ENCODE peak calls at places on chromosome 7, in nine cellular contexts. T, U, O, R, C, S, N, A and H are unnamed samples.

GRCh38 chr7:13878154-13878553 is 111.3 kb downstream of the ETV1 start:
- DNase-seq in T (no peak), U (no peak), O (no peak), R (no peak), C (no peak), S (no peak), N (no peak), A (no peak), H (no peak)

GRCh38 chr7:28790467-28790866 is 167.7 kb downstream of the TRIL start:
- DNase-seq in T (no peak), U (no peak), O (no peak), R (no peak), C (no peak), S (no peak), N (no peak), A (no peak), H (no peak)

GRCh38 chr7:130367088-130367755 is 13.1 kb upstream of the CPA1 start:
- DNase-seq in T (peak), U (peak), O (no peak), R (no peak), C (no peak), S (no peak), N (no peak), A (no peak), H (peak)

GRCh38 chr7:69517985-69518731 is 80.1 kb upstream of the AUTS2 start:
- DNase-seq in T (no peak), U (no peak), O (peak), R (no peak), C (no peak), S (no peak), N (no peak), A (peak), H (no peak)

GRCh38 chr7:32299133-32299702 is 191.0 kb downstream of the LSM5 start:
- DNase-seq in T (no peak), U (no peak), O (peak), R (no peak), C (no peak), S (no peak), N (no peak), A (no peak), H (no peak)

GRCh38 chr7:32158076-32158475 is 87.9 kb upstream of the PDE1C start:
- DNase-seq in T (no peak), U (no peak), O (no peak), R (no peak), C (no peak), S (no peak), N (no peak), A (no peak), H (no peak)

GRCh38 chr7:43303740-43304241 is 191.3 kb downstream of the HECW1 start:
- DNase-seq in T (no peak), U (no peak), O (no peak), R (no peak), C (no peak), S (no peak), N (no peak), A (no peak), H (no peak)

GRCh38 chr7:131655447-131655846 is 99.0 kb upstream of the PODXL start:
- DNase-seq in T (peak), U (no peak), O (no peak), R (no peak), C (no peak), S (no peak), N (no peak), A (no peak), H (no peak)

GRCh38 chr7:142405122-142405765 is 147.4 kb upstream of the PRSS58 start:
- DNase-seq in T (no peak), U (no peak), O (no peak), R (no peak), C (no peak), S (no peak), N (no peak), A (peak), H (no peak)

GRCh38 chr7:91657386-91658120 is 222.9 kb downstream of the MTERF1 start:
- DNase-seq in T (no peak), U (no peak), O (no peak), R (no peak), C (no peak), S (no peak), N (no peak), A (peak), H (no peak)

GRCh38 chr7:107592361-107593024 is 12.4 kb downstream of the BCAP29 start:
- DNase-seq in T (no peak), U (no peak), O (no peak), R (no peak), C (peak), S (no peak), N (no peak), A (peak), H (no peak)

GRCh38 chr7:81608748-81609382 is 161.0 kb downstream of the HGF start:
- DNase-seq in T (no peak), U (no peak), O (no peak), R (no peak), C (no peak), S (no peak), N (no peak), A (no peak), H (no peak)

GRCh38 chr7:44114586-44115310 is 8.6 kb downstream of the POLD2 start:
- DNase-seq in T (peak), U (no peak), O (no peak), R (no peak), C (no peak), S (no peak), N (no peak), A (no peak), H (no peak)

GRCh38 chr7:6256709-6257535 is 15.5 kb downstream of the CYTH3 start:
- DNase-seq in T (no peak), U (no peak), O (no peak), R (no peak), C (peak), S (no peak), N (no peak), A (peak), H (no peak)

GRCh38 chr7:135169141-135169935 is 1.2 kb downstream of the CYREN start:
- DNase-seq in T (no peak), U (peak), O (peak), R (peak), C (peak), S (no peak), N (no peak), A (no peak), H (peak)

GRCh38 chr7:42340462-42340861 is 103.5 kb upstream of the GLI3 start:
- DNase-seq in T (no peak), U (no peak), O (no peak), R (no peak), C (no peak), S (no peak), N (no peak), A (no peak), H (no peak)

GRCh38 chr7:3119963-3120362 is 76.3 kb upstream of the CARD11 start:
- DNase-seq in T (no peak), U (no peak), O (no peak), R (no peak), C (no peak), S (no peak), N (no peak), A (no peak), H (no peak)

GRCh38 chr7:46649896-46650295 is 728.8 kb upstream of the IGFBP3 start:
- DNase-seq in T (no peak), U (no peak), O (no peak), R (no peak), C (no peak), S (no peak), N (no peak), A (no peak), H (no peak)

GRCh38 chr7:27961255-27961654 is 219.3 kb downstream of the JAZF1 start:
- DNase-seq in T (no peak), U (no peak), O (no peak), R (no peak), C (peak), S (no peak), N (no peak), A (no peak), H (no peak)

GRCh38 chr7:30974605-30975256 is 11.0 kb downstream of the GHRHR start:
- DNase-seq in T (peak), U (peak), O (peak), R (peak), C (no peak), S (no peak), N (no peak), A (no peak), H (no peak)

GRCh38 chr7:20331231-20331880 is 656 bp downstream of the ITGB8 start:
- DNase-seq in T (no peak), U (no peak), O (peak), R (peak), C (no peak), S (no peak), N (no peak), A (no peak), H (no peak)